ENCODE peak calls at places on chromosomes 1 and 21, in seven cellular contexts. B is left kidney; V is naive B cell; F is globus pallidus; R is effector memory CD8-positive, alpha-beta T cell; E is T-helper 17 cell; P is DMS 273 treated with DMSO at 0.1 percent for 48 hours. G is an unnamed sample.

GRCh38 chr1:88175631-88176226 is 508.3 kb upstream of the PKN2 start:
- DNase-seq in B (peak), V (no peak), F (no peak), R (no peak), E (no peak), P (no peak), G (peak)

GRCh38 chr1:65948609-65949229 is 156.0 kb downstream of the PDE4B start:
- DNase-seq in B (no peak), V (no peak), F (peak), R (no peak), E (no peak), P (no peak), G (peak)

GRCh38 chr1:178625695-178626094 is 99.3 kb upstream of the RALGPS2 start:
- DNase-seq in B (no peak), V (no peak), F (no peak), R (no peak), E (no peak), P (no peak), G (no peak)

GRCh38 chr1:25168193-25169071 is 63.9 kb downstream of the SYF2 start:
- DNase-seq in B (peak), V (no peak), F (no peak), R (no peak), E (no peak), P (no peak), G (no peak)

GRCh38 chr1:45995298-45995697 is 137.1 kb downstream of the PIK3R3 start:
- DNase-seq in B (no peak), V (no peak), F (no peak), R (no peak), E (no peak), P (no peak), G (no peak)

GRCh38 chr1:84145051-84145450 is 980 bp downstream of the PRKACB start:
- DNase-seq in B (no peak), V (no peak), F (no peak), R (no peak), E (no peak), P (no peak), G (no peak)

GRCh38 chr21:32382108-32382601 is 10.7 kb downstream of the URB1 start:
- DNase-seq in B (no peak), V (no peak), F (no peak), R (no peak), E (no peak), P (no peak), G (no peak)

GRCh38 chr21:33437140-33437539 is 33.9 kb downstream of the IFNGR2 start:
- DNase-seq in B (no peak), V (no peak), F (no peak), R (no peak), E (no peak), P (no peak), G (no peak)

GRCh38 chr1:20194770-20195463 is 8.6 kb upstream of the PLA2G2C start:
- DNase-seq in B (peak), V (peak), F (no peak), R (peak), E (peak), P (peak), G (peak)

GRCh38 chr1:218366322-218367052 is 21.4 kb downstream of the TGFB2 start:
- DNase-seq in B (no peak), V (no peak), F (no peak), R (no peak), E (no peak), P (no peak), G (no peak)

GRCh38 chr1:68270993-68271392 is 38.7 kb upstream of the WLS start:
- DNase-seq in B (no peak), V (no peak), F (no peak), R (no peak), E (no peak), P (no peak), G (no peak)

GRCh38 chr1:173202430-173203145 is 4.5 kb downstream of the TNFSF4 start:
- DNase-seq in B (peak), V (peak), F (peak), R (no peak), E (no peak), P (peak), G (peak)

GRCh38 chr21:37561941-37562919 is 195.7 kb downstream of the DYRK1A start:
- DNase-seq in B (no peak), V (no peak), F (no peak), R (no peak), E (no peak), P (no peak), G (no peak)

GRCh38 chr1:4430406-4431404 is 223.7 kb upstream of the AJAP1 start:
- DNase-seq in B (no peak), V (no peak), F (no peak), R (no peak), E (no peak), P (no peak), G (peak)

GRCh38 chr1:81840805-81841204 is 40.1 kb downstream of the ADGRL2 start:
- DNase-seq in B (no peak), V (no peak), F (no peak), R (no peak), E (no peak), P (no peak), G (no peak)

GRCh38 chr1:247175458-247175857 is 3.6 kb upstream of the ZNF124 start:
- DNase-seq in B (no peak), V (no peak), F (no peak), R (no peak), E (no peak), P (no peak), G (no peak)

GRCh38 chr1:181141431-181141910 is 53.0 kb downstream of the IER5 start:
- DNase-seq in B (no peak), V (no peak), F (no peak), R (no peak), E (no peak), P (no peak), G (no peak)

GRCh38 chr21:42003051-42003461 is 7.1 kb downstream of the ZBTB21 start:
- DNase-seq in B (no peak), V (no peak), F (no peak), R (no peak), E (no peak), P (no peak), G (no peak)

GRCh38 chr21:41369105-41369914 is 7.5 kb downstream of the MX2 start:
- DNase-seq in B (peak), V (peak), F (no peak), R (no peak), E (peak), P (no peak), G (no peak)

GRCh38 chr1:186225089-186225488 is 150.0 kb downstream of the TPR start:
- DNase-seq in B (no peak), V (no peak), F (no peak), R (no peak), E (no peak), P (no peak), G (no peak)

GRCh38 chr1:119631433-119632102 is 16.5 kb downstream of the ZNF697 start:
- DNase-seq in B (peak), V (no peak), F (peak), R (no peak), E (no peak), P (no peak), G (peak)

GRCh38 chr1:203663294-203663693 is 36.7 kb downstream of the ATP2B4 start:
- DNase-seq in B (no peak), V (no peak), F (no peak), R (no peak), E (no peak), P (no peak), G (no peak)